ENCODE peak calls at places on chromosomes 16 and 17, in five cellular contexts. Y is stomach; O is neuronal stem cell; C is aorta; K is CD4-positive, CD25-positive, alpha-beta regulatory T cell. Z is an unnamed sample. For H3K4me1, the result is how much of the 10 kb centered on the place peaks cover.

GRCh38 chr16:78639775-78640174 is 540.3 kb downstream of the WWOX start:
- DNase-seq in K (no peak), C (no peak), O (no peak), Y (no peak), Z (no peak)

GRCh38 chr16:49932943-49933342 is 77.0 kb upstream of the ZNF423 start:
- DNase-seq in K (no peak), Y (no peak), C (no peak), O (no peak), Z (no peak)

GRCh38 chr16:89729863-89730574 is 8.7 kb downstream of the ZNF276 start:
- DNase-seq in C (no peak), Y (no peak), O (no peak), K (no peak), Z (no peak)

GRCh38 chr17:3750926-3751325 is 27.2 kb downstream of the HASPIN start:
- DNase-seq in O (no peak), C (no peak), Y (no peak), K (peak), Z (no peak)

GRCh38 chr17:58326609-58327341 is 1.8 kb downstream of the TSPOAP1 start:
- DNase-seq in C (peak), O (no peak), K (no peak), Y (no peak), Z (no peak)

GRCh38 chr17:40422990-40423611 is 5.4 kb upstream of the TOP2A start:
- DNase-seq in O (peak), K (no peak), Y (no peak), C (no peak), Z (no peak)

GRCh38 chr17:50421308-50422031 is 4.5 kb upstream of the ACSF2 start:
- DNase-seq in Y (no peak), K (no peak), C (no peak), O (no peak), Z (no peak)

GRCh38 chr17:51389875-51390274 is 129.5 kb downstream of the UTP18 start:
- DNase-seq in C (no peak), Y (no peak), K (no peak), O (no peak), Z (no peak)

GRCh38 chr16:65125871-65126270 is 4.0 kb upstream of the CDH11 start:
- DNase-seq in K (no peak), C (no peak), Y (no peak), O (no peak), Z (no peak)

GRCh38 chr16:5977329-5977728 is 879.7 kb upstream of the EEF2KMT start:
- DNase-seq in Y (no peak), C (no peak), K (no peak), O (no peak), Z (no peak)

GRCh38 chr17:18140648-18141047 is 32.1 kb downstream of the MYO15A start:
- DNase-seq in O (no peak), K (no peak), C (no peak), Y (no peak), Z (no peak)

GRCh38 chr16:35751191-35751941 is 2292.0 kb downstream of the TP53TG3F start:
- DNase-seq in C (no peak), O (no peak), K (no peak), Y (no peak), Z (peak)

GRCh38 chr16:86343111-86343642 is 167.2 kb upstream of the FOXF1 start:
- DNase-seq in Y (peak), C (peak), K (no peak), O (no peak), Z (no peak)

GRCh38 chr17:70675070-70675590 is 505.8 kb downstream of the KCNJ2 start:
- DNase-seq in C (no peak), K (no peak), O (no peak), Y (no peak), Z (no peak)

GRCh38 chr16:65713409-65713808 is 591.5 kb upstream of the CDH11 start:
- DNase-seq in O (no peak), C (no peak), K (no peak), Y (no peak), Z (no peak)

GRCh38 chr17:13594310-13594709 is 7.4 kb downstream of the HS3ST3A1 start:
- DNase-seq in C (no peak), Y (no peak), O (no peak), K (no peak), Z (no peak)

GRCh38 chr16:28823291-28823718 is 506 bp downstream of the ATXN2L start:
- DNase-seq in K (no peak), O (no peak), Y (no peak), C (no peak), Z (no peak)

GRCh38 chr16:10517868-10518267 is 62.5 kb downstream of the EMP2 start:
- DNase-seq in Y (no peak), C (no peak), K (no peak), O (no peak), Z (no peak)

GRCh38 chr16:86566966-86567700 is 504 bp downstream of the FOXC2 start:
- DNase-seq in O (no peak), Y (no peak), K (no peak), C (peak), Z (no peak)

GRCh38 chr16:66207864-66208226 is 158.6 kb upstream of the CDH5 start:
- DNase-seq in Y (no peak), O (no peak), K (no peak), C (no peak), Z (no peak)

GRCh38 chr17:81169870-81170309 is 3.9 kb upstream of the AATK start:
- DNase-seq in O (no peak), C (no peak), Y (no peak), K (no peak), Z (no peak)

GRCh38 chr16:67430504-67431076 is 331 bp upstream of the HSD11B2 start:
- DNase-seq in O (peak), C (no peak), Y (peak), K (no peak), Z (no peak)

GRCh38 chr17:63675607-63676539 is 24.1 kb downstream of the LIMD2 start:
- DNase-seq in K (no peak), O (no peak), Y (peak), C (peak), Z (peak)

GRCh38 chr17:27581016-27581415 is 50.0 kb upstream of the LGALS9 start:
- DNase-seq in Y (no peak), K (no peak), C (no peak), O (no peak), Z (no peak)

GRCh38 chr17:82228842-82229685 is at the start of gene SLC16A3:
- DNase-seq in K (peak), Y (peak), O (no peak), C (peak), Z (no peak)

GRCh38 chr16:11162571-11163268 is 93.3 kb downstream of the SOCS1 start:
- DNase-seq in K (no peak), Y (no peak), O (no peak), C (no peak), Z (no peak)

GRCh38 chr16:51134269-51134812 is 16.7 kb downstream of the SALL1 start:
- DNase-seq in Y (no peak), C (no peak), O (no peak), K (no peak), Z (no peak)

GRCh38 chr17:40445769-40446468 is 2.7 kb downstream of the IGFBP4 start:
- DNase-seq in K (no peak), Y (no peak), C (no peak), O (no peak), Z (no peak)

GRCh38 chr16:61887903-61888302 is 148.3 kb downstream of the CDH8 start:
- DNase-seq in K (no peak), O (no peak), Y (no peak), C (no peak), Z (no peak)

GRCh38 chr16:75343311-75343710 is 90.0 kb downstream of the CFDP1 start:
- DNase-seq in Y (no peak), K (no peak), C (no peak), O (no peak), Z (no peak)

GRCh38 chr16:67936876-67937605 is 391 bp upstream of the PSMB10 start:
- DNase-seq in O (no peak), K (peak), C (peak), Y (peak), Z (peak)

GRCh38 chr17:1861391-1862010 is 31.7 kb downstream of the RPA1 start:
- DNase-seq in O (no peak), Y (no peak), K (no peak), C (no peak), Z (no peak)

GRCh38 chr17:55086635-55087058 is 118.1 kb downstream of the STXBP4 start:
- DNase-seq in O (no peak), Y (no peak), K (no peak), C (no peak), Z (no peak)

GRCh38 chr16:56337131-56337857 is 88.1 kb downstream of the AMFR start:
- DNase-seq in Y (no peak), K (no peak), O (no peak), C (peak), Z (no peak)

GRCh38 chr17:72119963-72120877 is 600 bp upstream of the SOX9 start:
- DNase-seq in O (no peak), C (no peak), Y (peak), K (no peak), Z (peak)

GRCh38 chr16:21619765-21620462 is 20.5 kb downstream of the METTL9 start:
- DNase-seq in Y (no peak), C (no peak), O (no peak), K (no peak), Z (no peak)

GRCh38 chr17:38572292-38572664 is 33.5 kb downstream of the SRCIN1 start:
- DNase-seq in Y (no peak), C (no peak), O (no peak), K (no peak), Z (no peak)

GRCh38 chr17:38571833-38572274 is 33.9 kb downstream of the SRCIN1 start:
- DNase-seq in Y (no peak), C (no peak), O (no peak), K (no peak), Z (no peak)

GRCh38 chr17:38574712-38575111 is 31.0 kb downstream of the SRCIN1 start:
- DNase-seq in K (no peak), O (no peak), C (no peak), Y (no peak), Z (no peak)

GRCh38 chr17:38569701-38570512 is 35.8 kb downstream of the SRCIN1 start:
- DNase-seq in O (no peak), Y (no peak), C (no peak), K (no peak), Z (no peak)

DNA sequence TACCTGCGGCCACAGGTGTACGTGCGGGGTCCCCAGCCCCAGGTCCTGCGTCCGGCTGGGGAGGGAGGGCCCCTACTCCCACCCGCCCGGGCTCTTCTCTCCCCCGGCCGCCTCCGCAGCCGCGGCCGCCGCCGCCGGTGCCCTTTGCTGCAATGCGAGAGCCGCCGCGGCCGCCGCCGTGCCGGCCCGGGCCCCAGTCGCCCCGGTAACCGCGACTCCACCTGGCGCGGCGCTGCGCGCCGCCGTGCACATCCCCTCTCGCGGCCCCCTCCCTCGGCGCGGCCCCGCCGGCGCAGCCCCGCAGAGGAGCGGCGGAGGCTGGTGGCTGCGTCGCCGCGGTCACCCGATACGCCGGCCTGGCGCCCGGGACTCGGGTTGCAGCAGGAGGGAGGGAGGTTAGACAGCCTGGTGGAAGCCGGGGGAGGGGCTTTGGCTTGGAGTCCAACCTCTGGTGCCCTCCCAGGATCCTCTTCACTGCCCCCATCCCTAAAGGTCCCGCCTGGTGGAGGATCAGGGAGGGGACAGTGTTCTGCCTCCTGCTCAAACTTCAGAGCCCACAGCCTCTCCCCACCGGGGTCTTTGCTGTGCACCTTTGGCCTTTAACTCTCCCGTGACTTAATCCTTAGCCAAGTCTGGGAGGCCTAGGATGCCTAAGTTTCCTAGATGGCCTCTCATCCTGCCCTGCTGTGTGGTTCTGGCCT is 32.9 kb downstream of the SRCIN1 start:
- DNase-seq in K (no peak), C (peak), O (peak), Y (peak), Z (no peak)
- H3K4me3 ChIP-seq in K (no peak), C (peak), O (peak), Y (peak), Z (no peak)

DNA sequence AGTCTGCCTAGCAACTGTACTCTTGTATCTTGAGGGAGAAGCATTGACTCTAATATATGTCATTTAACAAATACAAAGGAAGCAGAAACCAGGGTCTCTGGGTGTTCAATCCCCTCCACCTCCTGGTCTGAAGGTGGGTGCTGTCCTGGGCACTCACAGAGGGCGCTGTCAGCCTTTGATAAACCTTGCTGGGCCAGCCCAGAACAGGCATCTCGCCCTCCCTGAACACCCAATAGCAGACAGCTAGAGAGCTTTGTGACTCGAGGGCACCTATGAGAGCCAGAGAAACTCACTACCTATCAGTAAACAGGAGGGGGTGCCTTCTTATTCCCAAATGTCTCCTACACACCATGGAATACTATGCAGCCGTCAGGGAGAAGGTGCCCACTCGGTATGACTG is 6.4 kb upstream of the PIPOX start:
- DNase-seq in C (no peak), Y (no peak), K (no peak), O (no peak), Z (no peak)
- H3K4me1 ChIP-seq in C (under half), Y (under half), K (under half), O (under half), Z (under half)

GRCh38 chr16:1746693-1747195 is 24.6 kb downstream of the NME3 start:
- DNase-seq in O (no peak), C (no peak), Y (no peak), K (no peak), Z (no peak)

GRCh38 chr16:1749152-1750117 is 21.9 kb downstream of the NME3 start:
- DNase-seq in K (no peak), Y (no peak), C (no peak), O (no peak), Z (no peak)

GRCh38 chr16:1745900-1746692 is 25.2 kb downstream of the NME3 start:
- DNase-seq in Y (no peak), O (no peak), K (no peak), C (no peak), Z (no peak)

GRCh38 chr16:1745181-1745899 is 26.0 kb downstream of the NME3 start:
- DNase-seq in K (no peak), Y (no peak), O (no peak), C (no peak), Z (no peak)

DNA sequence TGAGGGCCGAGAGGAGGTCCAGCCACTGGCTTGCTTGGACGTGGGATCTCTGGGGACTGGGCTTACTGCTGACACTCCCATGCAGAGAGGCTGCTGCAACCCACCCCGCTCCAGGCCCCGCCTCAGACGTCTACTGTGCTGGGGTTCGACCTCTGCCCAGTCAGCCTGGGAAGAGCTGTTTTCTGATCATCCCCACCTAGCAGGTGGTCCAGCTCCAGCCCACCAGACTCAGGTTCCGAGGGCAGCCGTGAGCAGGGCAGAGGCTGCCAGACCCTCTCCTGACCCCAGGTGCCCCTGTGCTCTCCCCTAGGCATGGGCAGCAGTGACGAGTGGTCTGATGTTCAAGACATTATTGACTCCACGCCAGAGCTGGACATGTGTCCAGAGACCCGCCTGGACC is 23.4 kb downstream of the NME3 start:
- DNase-seq in K (no peak), O (no peak), Y (no peak), C (no peak), Z (no peak)
- H3K4me3 ChIP-seq in K (no peak), O (no peak), Y (no peak), C (no peak), Z (no peak)

GRCh38 chr16:88705076-88705684 is 1.0 kb downstream of the RNF166 start:
- DNase-seq in O (no peak), Y (no peak), K (peak), C (no peak), Z (no peak)

GRCh38 chr16:88706288-88706964 is at the start of the genes CTU2 and RNF166:
- DNase-seq in K (peak), O (peak), C (peak), Y (peak), Z (peak)

GRCh38 chr16:88710556-88710955 is 4.3 kb downstream of the CTU2 start:
- DNase-seq in K (no peak), C (no peak), O (no peak), Y (no peak), Z (no peak)

GRCh38 chr16:88705746-88706287 is 391 bp downstream of the RNF166 start:
- DNase-seq in K (no peak), C (no peak), O (no peak), Y (no peak), Z (no peak)

DNA sequence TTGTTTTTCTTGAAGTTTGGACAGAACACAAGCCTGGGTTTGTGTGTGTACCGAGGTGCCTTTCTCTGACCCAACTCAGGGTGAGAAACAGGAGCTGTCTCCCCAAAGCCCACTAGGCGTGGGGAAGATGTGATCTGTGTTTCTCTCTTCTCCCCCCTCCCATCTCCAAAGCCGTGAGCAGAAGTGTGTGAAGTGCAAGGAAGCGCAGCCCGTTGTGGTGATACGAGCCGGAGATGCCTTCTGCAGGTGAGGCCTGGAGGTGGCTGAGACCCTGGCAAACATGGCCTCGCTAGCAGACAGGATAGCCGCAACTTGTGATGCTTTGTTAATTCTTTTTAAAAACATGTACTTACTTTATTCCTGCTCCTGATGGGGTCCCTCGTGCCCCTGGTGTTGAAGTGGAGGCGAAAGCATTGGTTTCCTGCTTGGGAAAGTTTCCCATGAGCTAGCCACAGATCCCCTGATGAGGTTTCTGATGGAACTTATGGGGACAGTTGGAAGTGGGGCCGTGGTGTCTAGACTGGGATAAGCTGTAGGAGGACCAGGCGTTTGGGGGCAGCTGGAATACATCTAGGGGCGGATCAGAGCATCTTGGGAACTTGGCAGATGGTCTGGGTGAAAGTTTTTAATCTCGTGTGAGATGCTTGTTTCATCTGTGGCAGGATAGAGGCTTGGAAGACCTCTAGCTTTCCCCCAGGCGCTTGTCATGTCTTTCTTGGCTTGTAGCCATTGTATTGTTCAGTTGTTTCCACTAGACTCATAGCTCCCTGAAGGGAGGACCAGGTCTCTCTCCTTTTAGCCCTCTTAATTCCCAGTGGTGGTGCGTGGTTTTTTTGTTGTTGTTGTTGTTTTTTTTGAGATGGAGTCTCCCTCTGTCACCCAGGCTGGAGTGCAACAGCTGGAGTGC is 915 bp downstream of the CTU2 start:
- DNase-seq in C (no peak), K (no peak), Y (no peak), O (no peak), Z (no peak)
- H3K4me1 ChIP-seq in C (under half), K (under half), Y (under half), O (under half), Z (under half)

Z was measured in lung.